ENCODE peak calls at places on chromosomes 12 and 14, in eight cellular contexts. One of them, this sample, is unnamed.

GRCh38 chr12:92063641-92064040 is 82.0 kb downstream of the BTG1 start:
- DNase-seq in left ventricle myocardium inferior: no peak
- DNase-seq in breast epithelium: no peak
- DNase-seq in skeletal muscle cell: no peak
- DNase-seq in lung: no peak
- DNase-seq in thoracic aorta: no peak
- DNase-seq in fibroblast of lung: peak
- DNase-seq in adrenal gland: no peak
- DNase-seq in this sample: no peak

GRCh38 chr12:81077329-81077685 is 572 bp upstream of the ACSS3 start:
- DNase-seq in left ventricle myocardium inferior: peak
- DNase-seq in fibroblast of lung: peak
- DNase-seq in thoracic aorta: no peak
- DNase-seq in lung: peak
- DNase-seq in breast epithelium: no peak
- DNase-seq in skeletal muscle cell: no peak
- DNase-seq in adrenal gland: peak
- DNase-seq in this sample: peak

GRCh38 chr12:71240941-71241340 is 83.1 kb upstream of the TSPAN8 start:
- DNase-seq in fibroblast of lung: no peak
- DNase-seq in left ventricle myocardium inferior: no peak
- DNase-seq in breast epithelium: no peak
- DNase-seq in skeletal muscle cell: no peak
- DNase-seq in adrenal gland: no peak
- DNase-seq in lung: no peak
- DNase-seq in thoracic aorta: no peak
- DNase-seq in this sample: no peak

GRCh38 chr12:66693901-66694513 is 15.1 kb upstream of the GRIP1 start:
- DNase-seq in thoracic aorta: peak
- DNase-seq in fibroblast of lung: peak
- DNase-seq in lung: no peak
- DNase-seq in adrenal gland: peak
- DNase-seq in breast epithelium: no peak
- DNase-seq in left ventricle myocardium inferior: no peak
- DNase-seq in skeletal muscle cell: peak
- DNase-seq in this sample: no peak

GRCh38 chr14:22071001-22071400 is 397.4 kb upstream of the OR4E1 start:
- DNase-seq in adrenal gland: no peak
- DNase-seq in skeletal muscle cell: no peak
- DNase-seq in breast epithelium: no peak
- DNase-seq in fibroblast of lung: no peak
- DNase-seq in thoracic aorta: no peak
- DNase-seq in left ventricle myocardium inferior: no peak
- DNase-seq in lung: no peak
- DNase-seq in this sample: no peak

GRCh38 chr14:24241829-24242443 is 487 bp downstream of the TINF2 start:
- DNase-seq in left ventricle myocardium inferior: peak
- DNase-seq in adrenal gland: peak
- DNase-seq in skeletal muscle cell: peak
- DNase-seq in thoracic aorta: peak
- DNase-seq in fibroblast of lung: peak
- DNase-seq in breast epithelium: no peak
- DNase-seq in lung: peak
- DNase-seq in this sample: peak

GRCh38 chr12:48917857-48918537 is 7.3 kb downstream of the FKBP11 start:
- DNase-seq in left ventricle myocardium inferior: no peak
- DNase-seq in adrenal gland: no peak
- DNase-seq in lung: no peak
- DNase-seq in thoracic aorta: no peak
- DNase-seq in fibroblast of lung: no peak
- DNase-seq in skeletal muscle cell: no peak
- DNase-seq in breast epithelium: no peak
- DNase-seq in this sample: peak

GRCh38 chr14:103121161-103121845 is 2.0 kb upstream of the TNFAIP2 start:
- DNase-seq in lung: peak
- DNase-seq in left ventricle myocardium inferior: peak
- DNase-seq in breast epithelium: no peak
- DNase-seq in thoracic aorta: no peak
- DNase-seq in skeletal muscle cell: no peak
- DNase-seq in adrenal gland: peak
- DNase-seq in fibroblast of lung: peak
- DNase-seq in this sample: peak

GRCh38 chr12:15603461-15604085 is 185.6 kb downstream of the EPS8 start:
- DNase-seq in left ventricle myocardium inferior: no peak
- DNase-seq in thoracic aorta: no peak
- DNase-seq in lung: no peak
- DNase-seq in fibroblast of lung: peak
- DNase-seq in skeletal muscle cell: no peak
- DNase-seq in breast epithelium: no peak
- DNase-seq in adrenal gland: no peak
- DNase-seq in this sample: no peak

GRCh38 chr12:56993346-56993745 is 13.0 kb downstream of the ZBTB39 start:
- DNase-seq in skeletal muscle cell: no peak
- DNase-seq in left ventricle myocardium inferior: no peak
- DNase-seq in lung: no peak
- DNase-seq in thoracic aorta: no peak
- DNase-seq in fibroblast of lung: no peak
- DNase-seq in adrenal gland: no peak
- DNase-seq in breast epithelium: no peak
- DNase-seq in this sample: no peak

GRCh38 chr14:60348211-60348610 is 99.2 kb downstream of the PPM1A start:
- DNase-seq in adrenal gland: no peak
- DNase-seq in left ventricle myocardium inferior: no peak
- DNase-seq in skeletal muscle cell: no peak
- DNase-seq in breast epithelium: no peak
- DNase-seq in fibroblast of lung: no peak
- DNase-seq in lung: no peak
- DNase-seq in thoracic aorta: no peak
- DNase-seq in this sample: no peak

GRCh38 chr12:84924956-84925355 is 12.4 kb upstream of the SLC6A15 start:
- DNase-seq in thoracic aorta: no peak
- DNase-seq in lung: no peak
- DNase-seq in left ventricle myocardium inferior: no peak
- DNase-seq in fibroblast of lung: peak
- DNase-seq in breast epithelium: no peak
- DNase-seq in skeletal muscle cell: peak
- DNase-seq in adrenal gland: no peak
- DNase-seq in this sample: no peak

GRCh38 chr12:48192861-48193260 is 9.4 kb downstream of the CCDC184 start:
- DNase-seq in fibroblast of lung: no peak
- DNase-seq in left ventricle myocardium inferior: no peak
- DNase-seq in thoracic aorta: no peak
- DNase-seq in breast epithelium: no peak
- DNase-seq in lung: no peak
- DNase-seq in adrenal gland: no peak
- DNase-seq in skeletal muscle cell: no peak
- DNase-seq in this sample: no peak

GRCh38 chr12:51820721-51821422 is 27.6 kb downstream of the FIGNL2 start:
- DNase-seq in lung: no peak
- DNase-seq in thoracic aorta: no peak
- DNase-seq in left ventricle myocardium inferior: peak
- DNase-seq in adrenal gland: peak
- DNase-seq in breast epithelium: peak
- DNase-seq in fibroblast of lung: peak
- DNase-seq in skeletal muscle cell: no peak
- DNase-seq in this sample: no peak

GRCh38 chr12:90854136-90854689 is 100.8 kb downstream of the CCER1 start:
- DNase-seq in thoracic aorta: no peak
- DNase-seq in left ventricle myocardium inferior: no peak
- DNase-seq in fibroblast of lung: peak
- DNase-seq in adrenal gland: no peak
- DNase-seq in skeletal muscle cell: peak
- DNase-seq in lung: no peak
- DNase-seq in breast epithelium: no peak
- DNase-seq in this sample: no peak

GRCh38 chr12:115481141-115481540 is 796.4 kb downstream of the MED13L start:
- DNase-seq in fibroblast of lung: peak
- DNase-seq in adrenal gland: no peak
- DNase-seq in lung: no peak
- DNase-seq in skeletal muscle cell: no peak
- DNase-seq in breast epithelium: no peak
- DNase-seq in thoracic aorta: no peak
- DNase-seq in left ventricle myocardium inferior: no peak
- DNase-seq in this sample: no peak

GRCh38 chr14:60485057-60485599 is 735 bp downstream of the C14orf39 start:
- DNase-seq in adrenal gland: no peak
- DNase-seq in lung: no peak
- DNase-seq in thoracic aorta: no peak
- DNase-seq in skeletal muscle cell: no peak
- DNase-seq in left ventricle myocardium inferior: no peak
- DNase-seq in fibroblast of lung: no peak
- DNase-seq in breast epithelium: no peak
- DNase-seq in this sample: no peak

GRCh38 chr12:30847259-30847658 is 79.3 kb upstream of the TSPAN11 start:
- DNase-seq in fibroblast of lung: peak
- DNase-seq in skeletal muscle cell: no peak
- DNase-seq in breast epithelium: no peak
- DNase-seq in lung: no peak
- DNase-seq in thoracic aorta: no peak
- DNase-seq in left ventricle myocardium inferior: no peak
- DNase-seq in adrenal gland: no peak
- DNase-seq in this sample: peak

GRCh38 chr14:50311974-50312733 is at the start of the genes DMAC2L and L2HGDH:
- DNase-seq in adrenal gland: peak
- DNase-seq in fibroblast of lung: peak
- DNase-seq in left ventricle myocardium inferior: peak
- DNase-seq in thoracic aorta: peak
- DNase-seq in skeletal muscle cell: peak
- DNase-seq in breast epithelium: peak
- DNase-seq in lung: peak
- DNase-seq in this sample: peak

DNA sequence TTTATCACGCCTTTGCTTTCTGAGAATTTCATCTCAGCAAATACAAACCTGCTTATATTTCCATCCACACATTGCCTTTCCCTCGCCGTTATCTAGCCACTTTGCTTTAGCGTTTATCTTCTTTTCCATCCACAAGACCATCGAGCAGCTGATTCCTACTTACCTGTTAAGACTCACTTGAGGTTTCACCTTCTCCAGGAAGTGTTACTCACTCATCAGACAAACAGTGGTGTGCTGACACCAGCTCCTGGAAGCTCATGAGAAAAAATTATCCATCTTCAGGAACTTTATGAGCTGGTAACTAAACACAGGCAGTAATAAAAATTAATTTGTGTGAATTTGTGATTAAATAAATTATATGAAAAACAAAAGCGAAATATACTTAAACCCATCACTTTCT is 295.3 kb upstream of the FLRT2 start:
- DNase-seq in adrenal gland: no peak
- DNase-seq in lung: no peak
- DNase-seq in left ventricle myocardium inferior: no peak
- DNase-seq in breast epithelium: no peak
- DNase-seq in skeletal muscle cell: no peak
- DNase-seq in thoracic aorta: no peak
- DNase-seq in fibroblast of lung: no peak
- DNase-seq in this sample: no peak
- H3K4me3 ChIP-seq in adrenal gland: no peak
- H3K4me3 ChIP-seq in lung: no peak
- H3K4me3 ChIP-seq in left ventricle myocardium inferior: no peak
- H3K4me3 ChIP-seq in breast epithelium: no peak
- H3K4me3 ChIP-seq in skeletal muscle cell: no peak
- H3K4me3 ChIP-seq in thoracic aorta: no peak
- H3K4me3 ChIP-seq in fibroblast of lung: no peak
- H3K4me3 ChIP-seq in this sample: no peak

DNA sequence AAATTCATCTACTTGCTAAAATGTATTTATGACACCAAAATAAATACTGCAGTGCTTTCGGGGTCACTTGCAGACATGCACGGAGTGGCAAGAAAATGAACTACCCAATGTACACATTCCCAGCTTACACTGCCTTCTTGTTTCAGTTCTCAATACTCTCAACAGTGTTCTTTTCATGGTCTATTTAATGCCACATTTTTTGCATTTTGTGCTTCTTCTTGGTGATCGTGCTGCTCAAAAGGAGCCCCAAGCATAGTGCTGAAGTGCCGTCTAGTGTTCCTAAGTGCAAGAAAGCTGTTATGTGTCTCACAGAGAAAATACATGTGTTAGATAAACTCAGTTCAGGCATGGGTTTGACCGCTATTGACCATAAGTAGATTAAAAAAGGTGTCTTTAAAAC is 127.9 kb downstream of the PRKD1 start:
- DNase-seq in thoracic aorta: no peak
- DNase-seq in left ventricle myocardium inferior: no peak
- DNase-seq in fibroblast of lung: peak
- DNase-seq in skeletal muscle cell: no peak
- DNase-seq in lung: no peak
- DNase-seq in adrenal gland: no peak
- DNase-seq in breast epithelium: no peak
- DNase-seq in this sample: no peak
- H3K4me3 ChIP-seq in thoracic aorta: no peak
- H3K4me3 ChIP-seq in left ventricle myocardium inferior: no peak
- H3K4me3 ChIP-seq in fibroblast of lung: no peak
- H3K4me3 ChIP-seq in skeletal muscle cell: no peak
- H3K4me3 ChIP-seq in lung: no peak
- H3K4me3 ChIP-seq in adrenal gland: no peak
- H3K4me3 ChIP-seq in breast epithelium: no peak
- H3K4me3 ChIP-seq in this sample: peak

GRCh38 chr14:104680806-104681688 is 8.4 kb upstream of the INF2 start:
- DNase-seq in thoracic aorta: peak
- DNase-seq in fibroblast of lung: peak
- DNase-seq in left ventricle myocardium inferior: peak
- DNase-seq in lung: no peak
- DNase-seq in breast epithelium: peak
- DNase-seq in adrenal gland: peak
- DNase-seq in skeletal muscle cell: no peak
- DNase-seq in this sample: no peak
- H3K4me3 ChIP-seq in thoracic aorta: peak
- H3K4me3 ChIP-seq in fibroblast of lung: peak
- H3K4me3 ChIP-seq in left ventricle myocardium inferior: peak
- H3K4me3 ChIP-seq in lung: no peak
- H3K4me3 ChIP-seq in breast epithelium: peak
- H3K4me3 ChIP-seq in adrenal gland: no peak
- H3K4me3 ChIP-seq in skeletal muscle cell: peak
- H3K4me3 ChIP-seq in this sample: peak

GRCh38 chr12:4911316-4911994 is 1.8 kb downstream of the KCNA1 start:
- DNase-seq in left ventricle myocardium inferior: no peak
- DNase-seq in breast epithelium: no peak
- DNase-seq in lung: no peak
- DNase-seq in skeletal muscle cell: no peak
- DNase-seq in thoracic aorta: no peak
- DNase-seq in adrenal gland: no peak
- DNase-seq in fibroblast of lung: no peak
- DNase-seq in this sample: no peak

GRCh38 chr12:4908694-4909396 is 860 bp upstream of the KCNA1 start:
- DNase-seq in breast epithelium: no peak
- DNase-seq in thoracic aorta: no peak
- DNase-seq in left ventricle myocardium inferior: no peak
- DNase-seq in adrenal gland: no peak
- DNase-seq in skeletal muscle cell: no peak
- DNase-seq in lung: no peak
- DNase-seq in fibroblast of lung: no peak
- DNase-seq in this sample: no peak

GRCh38 chr12:4910502-4911315 is 1.0 kb downstream of the KCNA1 start:
- DNase-seq in thoracic aorta: no peak
- DNase-seq in fibroblast of lung: peak
- DNase-seq in breast epithelium: no peak
- DNase-seq in skeletal muscle cell: no peak
- DNase-seq in adrenal gland: no peak
- DNase-seq in lung: no peak
- DNase-seq in left ventricle myocardium inferior: no peak
- DNase-seq in this sample: no peak

GRCh38 chr12:4909734-4910501 is at the start of gene KCNA1:
- DNase-seq in breast epithelium: no peak
- DNase-seq in thoracic aorta: no peak
- DNase-seq in fibroblast of lung: peak
- DNase-seq in lung: no peak
- DNase-seq in skeletal muscle cell: no peak
- DNase-seq in left ventricle myocardium inferior: no peak
- DNase-seq in adrenal gland: no peak
- DNase-seq in this sample: no peak

GRCh38 chr12:4909397-4909733 is 340 bp upstream of the KCNA1 start:
- DNase-seq in skeletal muscle cell: no peak
- DNase-seq in adrenal gland: no peak
- DNase-seq in lung: no peak
- DNase-seq in left ventricle myocardium inferior: no peak
- DNase-seq in thoracic aorta: no peak
- DNase-seq in breast epithelium: no peak
- DNase-seq in fibroblast of lung: no peak
- DNase-seq in this sample: no peak
- H3K4me3 ChIP-seq in skeletal muscle cell: peak
- H3K4me3 ChIP-seq in adrenal gland: no peak
- H3K4me3 ChIP-seq in lung: no peak
- H3K4me3 ChIP-seq in left ventricle myocardium inferior: peak
- H3K4me3 ChIP-seq in thoracic aorta: peak
- H3K4me3 ChIP-seq in breast epithelium: peak
- H3K4me3 ChIP-seq in fibroblast of lung: no peak
- H3K4me3 ChIP-seq in this sample: peak